ENCODE peak calls at places on chromosomes 16 and 17, in four cellular contexts. T is memory B cell; N is activated CD8-positive, alpha-beta memory T cell treated with anti-CD3 and anti-CD28 coated beads for 24 hours; A is dermis microvascular lymphatic vessel endothelial cell. C is an unnamed sample.

GRCh38 chr16:54931041-54931756 is 534 bp downstream of the IRX5 start:
- DNase-seq in T (no peak), A (no peak), N (no peak), C (no peak)

GRCh38 chr17:27396941-27397340 is 59.3 kb upstream of the KSR1 start:
- DNase-seq in N (no peak), T (no peak), A (no peak), C (no peak)

GRCh38 chr16:87391324-87391949 is 699 bp upstream of the MAP1LC3B start:
- DNase-seq in T (peak), A (no peak), N (no peak), C (no peak)

GRCh38 chr16:85459529-85460251 is 153.4 kb upstream of the GSE1 start:
- DNase-seq in T (no peak), N (no peak), A (no peak), C (no peak)

GRCh38 chr17:8480011-8480976 is 44.6 kb downstream of the NDEL1 start:
- DNase-seq in A (no peak), T (no peak), N (no peak), C (no peak)

GRCh38 chr16:47276522-47276921 is 132.8 kb upstream of the NETO2 start:
- DNase-seq in T (no peak), N (no peak), A (no peak), C (no peak)

GRCh38 chr16:56332464-56333079 is 92.8 kb downstream of the AMFR start:
- DNase-seq in T (no peak), A (peak), N (no peak), C (no peak)

GRCh38 chr17:73064084-73064938 is 28.2 kb downstream of the SLC39A11 start:
- DNase-seq in A (no peak), T (no peak), N (no peak), C (no peak)

GRCh38 chr17:40456396-40456951 is 13.2 kb downstream of the IGFBP4 start:
- DNase-seq in N (no peak), T (no peak), A (no peak), C (no peak)

GRCh38 chr17:17682293-17682736 is 1.1 kb downstream of the RAI1 start:
- DNase-seq in N (peak), A (no peak), T (peak), C (peak)

GRCh38 chr17:10278218-10278617 is 79.8 kb upstream of the GAS7 start:
- DNase-seq in T (no peak), N (no peak), A (no peak), C (no peak)

GRCh38 chr17:83179811-83180210 is 100.4 kb downstream of the METRNL start:
- DNase-seq in A (no peak), T (no peak), N (peak), C (no peak)

GRCh38 chr17:43015579-43015978 is 6.6 kb downstream of the VAT1 start:
- DNase-seq in T (no peak), A (peak), N (no peak), C (no peak)

C was measured in natural killer cell.